ENCODE peak calls at places on chromosome 21, in eight cellular contexts. H, J, E, F, A, N, W and X are unnamed samples.

GRCh38 chr21:44845418-44846200 is 27.7 kb upstream of the SUMO3 start:
- DNase-seq in N (no peak), J (peak; percentile 24), F (peak; percentile 29), H (peak; percentile 33), E (peak; percentile 82), A (peak; percentile 58), W (peak; percentile 55), X (peak; percentile 86)

GRCh38 chr21:31530918-31531705 is 128.4 kb upstream of the SOD1 start:
- DNase-seq in F (peak; percentile 91), W (no peak), J (no peak), E (no peak), H (no peak), A (no peak), N (peak; percentile 99), X (no peak)

GRCh38 chr21:16837319-16837718 is 675.5 kb upstream of the CXADR start:
- DNase-seq in H (no peak), E (no peak), J (peak; percentile 33), W (no peak), A (no peak), F (no peak), N (no peak), X (no peak)

GRCh38 chr21:45294509-45295291 is 7.0 kb upstream of the POFUT2 start:
- DNase-seq in F (no peak), E (peak; percentile 95), N (no peak), A (no peak), H (no peak), W (no peak), J (peak; percentile 100), X (no peak)

GRCh38 chr21:32710987-32711386 is 16.8 kb downstream of the SYNJ1 start:
- DNase-seq in H (no peak), W (no peak), A (no peak), N (no peak), J (no peak), E (no peak), F (no peak), X (no peak)

GRCh38 chr21:45973475-45974072 is 8.0 kb upstream of the COL6A1 start:
- DNase-seq in J (peak; percentile 87), N (peak; percentile 82), F (no peak), E (peak; percentile 90), A (peak; percentile 83), W (no peak), H (peak; percentile 56), X (peak; percentile 56)

GRCh38 chr21:16302851-16303282 is 573.1 kb downstream of the USP25 start:
- DNase-seq in F (no peak), N (no peak), A (no peak), W (no peak), J (peak; percentile 12), H (no peak), E (peak; percentile 12), X (no peak)

GRCh38 chr21:42463861-42464515 is 32.0 kb downstream of the RSPH1 start:
- DNase-seq in E (no peak), A (no peak), N (no peak), J (peak; percentile 68), H (peak; percentile 58), W (peak; percentile 11), F (no peak), X (peak; percentile 48)

GRCh38 chr21:32298658-32299081 is at the start of gene MRAP:
- DNase-seq in A (no peak), N (no peak), H (no peak), E (no peak), F (no peak), W (no peak), J (no peak), X (no peak)

GRCh38 chr21:16198546-16198945 is 468.8 kb downstream of the USP25 start:
- DNase-seq in N (no peak), A (no peak), E (no peak), F (no peak), J (no peak), W (no peak), H (no peak), X (no peak)

GRCh38 chr21:43720539-43721224 is 1.8 kb downstream of the PDXK start:
- DNase-seq in N (no peak), H (no peak), E (no peak), A (no peak), J (no peak), W (no peak), F (no peak), X (no peak)

GRCh38 chr21:26147535-26147934 is 23.0 kb downstream of the APP start:
- DNase-seq in E (no peak), H (no peak), J (no peak), F (no peak), W (no peak), A (no peak), N (no peak), X (no peak)

GRCh38 chr21:44434568-44434925 is 20.8 kb upstream of the LRRC3 start:
- DNase-seq in A (no peak), E (no peak), F (no peak), N (no peak), H (peak; percentile 3), J (no peak), W (no peak), X (no peak)

GRCh38 chr21:41396452-41397107 is 29.5 kb upstream of the MX1 start:
- DNase-seq in A (no peak), H (no peak), E (no peak), W (no peak), N (no peak), F (no peak), J (no peak), X (no peak)

GRCh38 chr21:17045214-17045835 is 467.5 kb upstream of the CXADR start:
- DNase-seq in F (no peak), N (peak; percentile 54), H (no peak), A (no peak), E (peak; percentile 6), W (no peak), J (peak; percentile 15), X (peak; percentile 30)

GRCh38 chr21:38810034-38810825 is 4.5 kb downstream of the ETS2 start:
- DNase-seq in F (no peak), N (no peak), J (no peak), E (no peak), W (no peak), H (no peak), A (no peak), X (no peak)

GRCh38 chr21:15121655-15122120 is 56.9 kb upstream of the NRIP1 start:
- DNase-seq in F (no peak), N (no peak), W (no peak), J (peak; percentile 47), A (no peak), H (no peak), E (peak; percentile 12), X (no peak)

GRCh38 chr21:45768011-45768740 is 124.7 kb downstream of the PCBP3 start:
- DNase-seq in H (no peak), E (peak; percentile 8), F (no peak), W (no peak), A (no peak), N (no peak), J (peak; percentile 24), X (no peak)

GRCh38 chr21:36587388-36587787 is 107.5 kb upstream of the CLDN14 start:
- DNase-seq in H (no peak), J (peak; percentile 4), N (no peak), E (no peak), F (no peak), W (no peak), A (no peak), X (no peak)

GRCh38 chr21:25359724-25360123 is 247.6 kb downstream of the MRPL39 start:
- DNase-seq in J (no peak), W (no peak), N (no peak), A (no peak), E (no peak), H (no peak), F (no peak), X (no peak)

GRCh38 chr21:27741736-27742135 is 774.8 kb upstream of the ADAMTS5 start:
- DNase-seq in J (no peak), W (no peak), F (no peak), E (no peak), A (no peak), H (no peak), N (no peak), X (no peak)